ENCODE peak calls at places on chromosome 3, in four cellular contexts. P, T, K and H are unnamed samples.

GRCh38 chr3:35335703-35336102 is 303.6 kb upstream of the ARPP21 start:
- DNase-seq in K (no peak), P (no peak), T (no peak), H (no peak)

GRCh38 chr3:61707492-61707891 is 146.1 kb downstream of the PTPRG start:
- DNase-seq in T (no peak), K (no peak), P (no peak), H (no peak)

GRCh38 chr3:105584351-105584790 is 217.7 kb downstream of the ALCAM start:
- DNase-seq in K (no peak), P (no peak), T (peak; percentile 16), H (no peak)

GRCh38 chr3:130260821-130261402 is 84.6 kb upstream of the COL6A5 start:
- DNase-seq in K (no peak), T (no peak), P (peak; percentile 20), H (no peak)

GRCh38 chr3:103949690-103950089 is 1417.0 kb upstream of the ALCAM start:
- DNase-seq in T (no peak), K (peak; percentile 5), P (no peak), H (no peak)

GRCh38 chr3:118075873-118076272 is 958.8 kb downstream of the IGSF11 start:
- DNase-seq in K (no peak), P (no peak), T (no peak), H (no peak)

GRCh38 chr3:133834621-133835417 is 29.2 kb downstream of the SRPRB start:
- DNase-seq in K (no peak), P (no peak), T (no peak), H (no peak)

GRCh38 chr3:192841428-192841827 is 76.2 kb downstream of the MB21D2 start:
- DNase-seq in P (no peak), T (no peak), K (no peak), H (no peak)

GRCh38 chr3:195133462-195133861 is 137.5 kb downstream of the XXYLT1 start:
- DNase-seq in P (no peak), T (peak; percentile 93), K (no peak), H (no peak)

GRCh38 chr3:14640734-14641133 is 10.8 kb upstream of the CCDC174 start:
- DNase-seq in P (no peak), K (no peak), T (no peak), H (no peak)

GRCh38 chr3:5187920-5188418 is 462 bp downstream of the EDEM1 start:
- DNase-seq in T (no peak), K (no peak), P (no peak), H (no peak)

GRCh38 chr3:134636406-134636805 is 14.4 kb downstream of the KY start:
- DNase-seq in P (no peak), K (no peak), T (no peak), H (no peak)

GRCh38 chr3:62532796-62533195 is 159.4 kb upstream of the FEZF2 start:
- DNase-seq in T (no peak), P (no peak), K (no peak), H (no peak)

GRCh38 chr3:188041193-188041592 is 112.8 kb upstream of the LPP start:
- DNase-seq in K (no peak), P (no peak), T (no peak), H (no peak)